ENCODE peak calls at places on chromosomes 12 and 14, in ten cellular contexts. L, H, S, W, G, F, I, T, V and Q are unnamed samples.

GRCh38 chr12:98154850-98155249 is 360.5 kb upstream of the TMPO start:
- DNase-seq in W (no peak), F (peak), V (peak), I (no peak), G (peak), S (peak), L (peak), T (peak), H (no peak), Q (no peak)

GRCh38 chr12:32483499-32483898 is 84.1 kb downstream of the FGD4 start:
- DNase-seq in V (no peak), I (no peak), T (no peak), F (no peak), S (no peak), W (no peak), H (no peak), G (no peak), L (no peak), Q (no peak)

GRCh38 chr12:75599061-75599460 is 87.7 kb upstream of the KRR1 start:
- DNase-seq in S (no peak), G (no peak), F (no peak), I (no peak), V (no peak), W (no peak), H (no peak), L (no peak), T (no peak), Q (no peak)

GRCh38 chr14:76752744-76753143 is 8.5 kb upstream of the VASH1 start:
- DNase-seq in G (no peak), S (no peak), V (no peak), W (no peak), F (no peak), T (no peak), H (no peak), L (no peak), I (no peak), Q (no peak)

GRCh38 chr14:67221248-67221981 is 19.8 kb upstream of the PALS1 start:
- DNase-seq in L (peak), V (peak), F (no peak), H (no peak), I (no peak), T (no peak), S (no peak), G (peak), W (no peak), Q (no peak)

GRCh38 chr14:90836692-90837063 is 20.4 kb upstream of the TTC7B start:
- DNase-seq in G (no peak), V (no peak), S (no peak), F (no peak), T (no peak), W (no peak), L (no peak), I (no peak), H (no peak), Q (no peak)

GRCh38 chr14:57492859-57493258 is 798 bp downstream of the CCDC198 start:
- DNase-seq in F (no peak), T (no peak), I (no peak), G (peak), V (peak), S (peak), W (no peak), H (no peak), L (peak), Q (no peak)

GRCh38 chr12:31618228-31619025 is 27.5 kb upstream of the DENND5B start:
- DNase-seq in H (no peak), S (no peak), I (no peak), W (no peak), L (no peak), V (peak), T (no peak), G (peak), F (no peak), Q (no peak)

GRCh38 chr14:89308232-89308959 is 108.6 kb downstream of the FOXN3 start:
- DNase-seq in W (no peak), S (no peak), G (no peak), L (no peak), F (no peak), V (no peak), I (no peak), H (no peak), T (no peak), Q (no peak)